ENCODE peak calls at places on chromosomes 4 and X, in seven cellular contexts. I, G, T, J, X, R and M are unnamed samples.

GRCh38 chrX:39504850-39505259 is 592.9 kb downstream of the BCOR start:
- DNase-seq in J (no peak), T (no peak), R (no peak), I (no peak), G (no peak), X (no peak), M (no peak)

GRCh38 chr4:22077571-22077970 is 129.0 kb upstream of the KCNIP4 start:
- DNase-seq in X (no peak), J (no peak), G (no peak), T (no peak), R (no peak), I (no peak), M (no peak)

GRCh38 chr4:25771672-25772071 is 91.1 kb downstream of the SEL1L3 start:
- DNase-seq in G (no peak), X (no peak), J (no peak), R (no peak), I (no peak), T (no peak), M (no peak)

GRCh38 chrX:133813991-133814390 is 171.4 kb downstream of the GPC3 start:
- DNase-seq in R (no peak), T (no peak), J (no peak), G (peak; percentile 21), X (no peak), I (no peak), M (no peak)

GRCh38 chrX:17547658-17548057 is 172.7 kb downstream of the NHS start:
- DNase-seq in I (no peak), G (peak; percentile 91), T (no peak), J (no peak), X (no peak), R (peak; percentile 80), M (no peak)

GRCh38 chr4:41256131-41256739 is 493 bp upstream of the UCHL1 start:
- DNase-seq in T (no peak), R (peak; percentile 37), G (peak; percentile 65), I (no peak), X (peak; percentile 11), J (no peak), M (peak; percentile 5)

GRCh38 chr4:7995135-7995534 is 55.5 kb upstream of the AFAP1 start:
- DNase-seq in R (no peak), G (no peak), J (no peak), I (no peak), T (no peak), X (no peak), M (no peak)

GRCh38 chr4:150078041-150078995 is at the start of gene DCLK2:
- DNase-seq in X (peak; percentile 77), R (peak; percentile 75), G (peak; percentile 90), T (peak; percentile 30), J (peak; percentile 14), I (peak; percentile 10), M (peak; percentile 65)

GRCh38 chrX:130034178-130034577 is 51.7 kb downstream of the BCORL1 start:
- DNase-seq in J (no peak), X (no peak), G (no peak), T (no peak), R (no peak), I (no peak), M (no peak)

GRCh38 chr4:118322831-118323502 is 29.8 kb downstream of the PRSS12 start:
- DNase-seq in X (no peak), R (no peak), I (no peak), J (no peak), G (peak; percentile 41), T (no peak), M (no peak)

GRCh38 chrX:106177106-106177981 is 9.2 kb downstream of the PWWP3B start:
- DNase-seq in R (no peak), J (no peak), T (no peak), I (no peak), X (peak; percentile 67), G (peak; percentile 75), M (no peak)

GRCh38 chr4:124641715-124642380 is 70.7 kb downstream of the ANKRD50 start:
- DNase-seq in J (no peak), G (peak; percentile 96), I (no peak), R (peak; percentile 73), T (no peak), X (no peak), M (no peak)

GRCh38 chrX:53074987-53075386 is 7.2 kb upstream of the TSPYL2 start:
- DNase-seq in G (no peak), J (no peak), T (no peak), X (no peak), I (no peak), R (peak; percentile 23), M (no peak)

GRCh38 chrX:7149421-7149820 is 1.5 kb upstream of the PUDP start:
- DNase-seq in G (no peak), R (no peak), T (no peak), X (no peak), I (no peak), J (no peak), M (no peak)

GRCh38 chr4:101157415-101158135 is 189.8 kb downstream of the PPP3CA start:
- DNase-seq in X (no peak), R (peak; percentile 25), G (peak; percentile 30), I (no peak), T (no peak), J (no peak), M (no peak)

GRCh38 chr4:168587326-168588125 is 90.7 kb downstream of the PALLD start:
- DNase-seq in G (peak; percentile 84), J (no peak), R (peak; percentile 76), X (no peak), I (no peak), T (no peak), M (no peak)

GRCh38 chr4:54322817-54323417 is 93.8 kb downstream of the PDGFRA start:
- DNase-seq in X (peak; percentile 74), G (peak; percentile 81), T (no peak), I (peak; percentile 40), R (peak; percentile 55), J (peak; percentile 58), M (peak; percentile 77)

GRCh38 chrX:53056292-53056691 is 7.7 kb downstream of the GPR173 start:
- DNase-seq in G (peak; percentile 37), I (no peak), J (no peak), R (no peak), X (no peak), T (no peak), M (no peak)

GRCh38 chrX:71111851-71112468 is 583 bp upstream of the IL2RG start:
- DNase-seq in T (no peak), G (no peak), R (no peak), X (no peak), I (no peak), J (peak; percentile 51), M (no peak)

GRCh38 chrX:139058831-139059495 is 347.4 kb upstream of the FGF13 start:
- DNase-seq in X (no peak), T (no peak), R (no peak), I (no peak), J (no peak), G (peak; percentile 46), M (no peak)

GRCh38 chr4:156388826-156389225 is 435.2 kb upstream of the CTSO start:
- DNase-seq in G (peak; percentile 63), T (no peak), J (no peak), R (no peak), X (no peak), I (no peak), M (no peak)

GRCh38 chrX:46575991-46576392 is 2.4 kb downstream of the CHST7 start:
- DNase-seq in X (no peak), G (peak; percentile 69), R (no peak), T (no peak), I (no peak), J (no peak), M (peak; percentile 12)

GRCh38 chr4:65416875-65417274 is 253.4 kb downstream of the EPHA5 start:
- DNase-seq in T (no peak), R (peak; percentile 7), X (peak; percentile 3), I (no peak), J (no peak), G (no peak), M (no peak)

GRCh38 chr4:140963883-140964282 is 169.4 kb downstream of the RNF150 start:
- DNase-seq in R (no peak), G (no peak), J (no peak), T (no peak), I (no peak), X (no peak), M (no peak)

GRCh38 chr4:68451246-68452211 is 4.3 kb downstream of the TMPRSS11E start:
- DNase-seq in G (no peak), J (no peak), I (no peak), X (no peak), R (no peak), T (no peak), M (no peak)

GRCh38 chrX:37825225-37825842 is 22.0 kb downstream of the DYNLT3 start:
- DNase-seq in I (peak; percentile 42), G (peak; percentile 51), R (peak; percentile 38), X (peak; percentile 37), J (peak; percentile 51), T (no peak), M (peak; percentile 28)

GRCh38 chr4:10656988-10657387 is 27.6 kb downstream of the CLNK start:
- DNase-seq in R (no peak), J (no peak), I (no peak), X (no peak), G (no peak), T (no peak), M (no peak)

GRCh38 chr4:140090215-140090731 is 63.7 kb downstream of the MAML3 start:
- DNase-seq in T (no peak), I (no peak), G (no peak), J (no peak), R (peak; percentile 84), X (no peak), M (no peak)

GRCh38 chrX:107818900-107819521 is 6.7 kb upstream of the MID2 start:
- DNase-seq in R (no peak), X (no peak), J (no peak), G (no peak), I (peak; percentile 6), T (no peak), M (no peak)

GRCh38 chr4:128853741-128854140 is 44.2 kb downstream of the JADE1 start:
- DNase-seq in I (no peak), J (no peak), G (peak; percentile 12), R (no peak), X (no peak), T (no peak), M (no peak)

GRCh38 chrX:39779952-39780783 is 317.6 kb downstream of the BCOR start:
- DNase-seq in R (no peak), X (no peak), G (no peak), T (no peak), I (no peak), J (no peak), M (no peak)

GRCh38 chr4:91288702-91289311 is 1015.0 kb upstream of the GRID2 start:
- DNase-seq in J (no peak), I (no peak), X (no peak), R (no peak), G (no peak), T (no peak), M (no peak)

GRCh38 chr4:137861682-137862081 is 329.4 kb upstream of the PCDH18 start:
- DNase-seq in R (peak; percentile 0), G (peak; percentile 56), J (no peak), I (no peak), T (no peak), X (peak; percentile 6), M (no peak)

GRCh38 chrX:44035576-44035975 is 62.4 kb upstream of the NDP start:
- DNase-seq in R (no peak), T (no peak), I (no peak), G (no peak), X (no peak), J (no peak), M (no peak)

GRCh38 chrX:5113128-5113527 is 1115.5 kb downstream of the NLGN4X start:
- DNase-seq in G (peak; percentile 6), R (peak; percentile 25), X (peak; percentile 6), J (peak; percentile 34), I (no peak), T (no peak), M (no peak)